ENCODE peak calls at places on chromosomes 6 and 20, in eight cellular contexts. R is IMR-90; A is GM23248; P is CD8-positive, alpha-beta memory T cell; I is ovary; S is transverse colon; H is GM12878; L is upper lobe of right lung. C is an unnamed sample.

GRCh38 chr20:24694727-24695528 is 225.5 kb downstream of the SYNDIG1 start:
- DNase-seq in P (no peak), R (no peak), A (peak), H (no peak), S (no peak), I (peak), L (peak), C (no peak)

GRCh38 chr20:48502758-48503157 is 325.0 kb downstream of the PREX1 start:
- DNase-seq in P (no peak), R (no peak), A (no peak), H (no peak), L (no peak), S (no peak), I (no peak), C (no peak)

GRCh38 chr20:15362849-15363248 is 1025.4 kb upstream of the FLRT3 start:
- DNase-seq in R (no peak), P (no peak), S (no peak), A (no peak), H (no peak), I (no peak), L (no peak), C (no peak)

GRCh38 chr20:1130058-1130694 is 11.8 kb downstream of the PSMF1 start:
- DNase-seq in H (no peak), L (no peak), A (no peak), P (no peak), R (no peak), I (no peak), S (no peak), C (no peak)

GRCh38 chr6:146915671-146916127 is 288.5 kb upstream of the STXBP5 start:
- DNase-seq in H (no peak), L (no peak), S (no peak), R (peak), A (peak), P (no peak), I (no peak), C (peak)

GRCh38 chr6:37576336-37576737 is 76.6 kb upstream of the CCDC167 start:
- DNase-seq in L (no peak), P (no peak), A (peak), S (no peak), I (no peak), H (no peak), R (peak), C (peak)

GRCh38 chr6:45555981-45556771 is 178.4 kb upstream of the SUPT3H start:
- DNase-seq in I (peak), R (peak), L (no peak), H (no peak), P (no peak), A (peak), S (no peak), C (no peak)

GRCh38 chr20:18405826-18406225 is 61.0 kb downstream of the DZANK1 start:
- DNase-seq in H (no peak), S (no peak), R (no peak), L (no peak), P (no peak), I (no peak), A (no peak), C (no peak)

GRCh38 chr6:73655341-73655917 is 1.6 kb upstream of the SLC17A5 start:
- DNase-seq in H (no peak), A (peak), P (no peak), R (no peak), S (no peak), I (no peak), L (no peak), C (no peak)

GRCh38 chr6:25314776-25315175 is 35.6 kb downstream of the CARMIL1 start:
- DNase-seq in S (no peak), I (no peak), R (no peak), H (no peak), A (no peak), L (no peak), P (no peak), C (no peak)

GRCh38 chr20:20452254-20452676 is 84.4 kb downstream of the INSM1 start:
- DNase-seq in S (peak), R (peak), I (peak), P (peak), L (peak), A (peak), H (peak), C (peak)

GRCh38 chr20:43137160-43137559 is 52.5 kb downstream of the PTPRT start:
- DNase-seq in A (no peak), H (no peak), S (no peak), P (no peak), L (no peak), R (no peak), I (no peak), C (no peak)

GRCh38 chr6:168516941-168517741 is 76.2 kb downstream of the SMOC2 start:
- DNase-seq in A (no peak), R (no peak), H (no peak), S (no peak), I (no peak), P (no peak), L (no peak), C (no peak)

GRCh38 chr6:100173211-100173610 is 179.2 kb upstream of the MCHR2 start:
- DNase-seq in I (no peak), L (no peak), A (no peak), R (no peak), P (no peak), S (no peak), H (no peak), C (no peak)

GRCh38 chr6:21922086-21922485 is 328.5 kb downstream of the SOX4 start:
- DNase-seq in S (no peak), L (no peak), P (no peak), H (no peak), I (no peak), R (peak), A (peak), C (no peak)

GRCh38 chr6:16239090-16239797 is 857 bp downstream of the GMPR start:
- DNase-seq in P (no peak), R (peak), A (peak), L (peak), I (peak), S (peak), H (no peak), C (peak)

GRCh38 chr20:48668451-48668946 is 159.3 kb downstream of the PREX1 start:
- DNase-seq in R (no peak), I (peak), S (no peak), P (no peak), A (no peak), H (no peak), L (no peak), C (peak)

GRCh38 chr6:15148356-15149058 is 97.4 kb upstream of the JARID2 start:
- DNase-seq in P (no peak), S (no peak), I (no peak), H (no peak), L (no peak), R (peak), A (peak), C (peak)

GRCh38 chr6:149231786-149232185 is 85.7 kb upstream of the TAB2 start:
- DNase-seq in P (no peak), A (no peak), I (peak), R (peak), L (no peak), H (no peak), S (no peak), C (no peak)

GRCh38 chr6:130178692-130179091 is 44.1 kb downstream of the SAMD3 start:
- DNase-seq in P (no peak), R (peak), A (peak), L (no peak), I (no peak), H (no peak), S (no peak), C (no peak)

GRCh38 chr6:19289408-19289967 is 547.7 kb upstream of the ID4 start:
- DNase-seq in S (no peak), L (no peak), P (no peak), I (no peak), R (no peak), H (no peak), A (no peak), C (no peak)

GRCh38 chr6:32825966-32826365 is 9.2 kb upstream of the HLA-DOB start:
- DNase-seq in I (no peak), H (no peak), P (no peak), S (no peak), A (peak), L (no peak), R (peak), C (no peak)

GRCh38 chr6:53361549-53362031 is 12.8 kb upstream of the ELOVL5 start:
- DNase-seq in H (peak), A (peak), I (no peak), R (peak), P (peak), L (peak), S (no peak), C (no peak)

GRCh38 chr6:46949662-46950280 is 28.0 kb upstream of the ADGRF5 start:
- DNase-seq in P (no peak), H (no peak), R (no peak), S (peak), I (no peak), L (peak), A (no peak), C (no peak)

GRCh38 chr6:53437557-53438202 is 88.9 kb upstream of the ELOVL5 start:
- DNase-seq in I (no peak), S (no peak), R (peak), A (peak), P (peak), H (peak), L (no peak), C (peak)

GRCh38 chr6:32627831-32628230 is 9.4 kb upstream of the HLA-DQA1 start:
- DNase-seq in H (peak), S (peak), L (peak), P (peak), I (no peak), R (peak), A (no peak), C (no peak)

GRCh38 chr6:18151801-18152200 is 3.1 kb downstream of the TPMT start:
- DNase-seq in P (no peak), H (no peak), A (no peak), L (no peak), R (no peak), I (no peak), S (no peak), C (no peak)

GRCh38 chr20:4682682-4683081 is 39.0 kb upstream of the PRND start:
- DNase-seq in R (no peak), A (no peak), L (no peak), I (no peak), P (no peak), H (no peak), S (no peak), C (no peak)

GRCh38 chr20:4683261-4683660 is 38.4 kb upstream of the PRND start:
- DNase-seq in L (no peak), H (no peak), A (no peak), S (no peak), I (no peak), R (no peak), P (no peak), C (no peak)

GRCh38 chr20:4685923-4686221 is 35.8 kb upstream of the PRND start:
- DNase-seq in P (no peak), S (no peak), L (no peak), A (no peak), R (no peak), H (no peak), I (no peak), C (no peak)

GRCh38 chr20:4681971-4682370 is 39.7 kb upstream of the PRND start:
- DNase-seq in S (no peak), H (no peak), A (peak), P (no peak), L (no peak), I (no peak), R (peak), C (no peak)

DNA sequence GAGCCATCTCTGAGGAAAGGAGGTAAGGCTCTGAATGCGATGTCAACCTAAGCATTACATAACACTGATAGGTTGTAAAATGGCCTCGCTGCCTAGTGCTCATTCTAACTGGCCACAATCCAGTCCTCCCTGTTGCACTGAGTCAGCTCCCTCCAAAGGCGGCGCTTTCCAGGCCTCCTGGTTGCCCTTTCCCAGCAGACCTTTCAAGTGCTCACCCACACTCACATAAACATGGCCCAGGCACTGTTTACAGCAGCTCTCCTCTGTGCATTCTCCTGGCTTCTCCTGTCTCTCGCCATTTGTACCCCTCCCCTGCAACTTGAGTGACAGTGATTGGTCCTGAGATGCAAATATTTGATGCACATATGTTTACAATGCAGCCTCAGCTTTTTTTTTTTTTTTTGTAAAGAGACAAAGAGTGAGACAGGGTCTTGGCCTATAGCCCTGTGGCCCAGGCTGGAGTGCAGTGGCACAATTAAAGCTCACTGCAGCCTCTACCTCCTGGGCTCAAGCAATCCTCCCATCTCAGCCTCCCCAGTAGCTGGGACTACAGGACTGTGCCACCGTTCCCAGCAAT is 36.8 kb upstream of the PRND start:
- DNase-seq in L (no peak), S (no peak), P (no peak), I (no peak), R (peak), A (peak), H (no peak), C (no peak)
- H3K27ac ChIP-seq in L (no peak), S (peak), P (no peak), I (peak), R (no peak), A (peak), H (no peak), C (no peak)

GRCh38 chr20:60484316-60484715 is 526.1 kb downstream of the CDH26 start:
- DNase-seq in A (no peak), P (no peak), H (no peak), L (no peak), S (no peak), R (no peak), I (no peak), C (no peak)
- H3K4me3 ChIP-seq in A (no peak), P (no peak), H (no peak), L (no peak), S (no peak), R (no peak), I (no peak), C (no peak)

DNA sequence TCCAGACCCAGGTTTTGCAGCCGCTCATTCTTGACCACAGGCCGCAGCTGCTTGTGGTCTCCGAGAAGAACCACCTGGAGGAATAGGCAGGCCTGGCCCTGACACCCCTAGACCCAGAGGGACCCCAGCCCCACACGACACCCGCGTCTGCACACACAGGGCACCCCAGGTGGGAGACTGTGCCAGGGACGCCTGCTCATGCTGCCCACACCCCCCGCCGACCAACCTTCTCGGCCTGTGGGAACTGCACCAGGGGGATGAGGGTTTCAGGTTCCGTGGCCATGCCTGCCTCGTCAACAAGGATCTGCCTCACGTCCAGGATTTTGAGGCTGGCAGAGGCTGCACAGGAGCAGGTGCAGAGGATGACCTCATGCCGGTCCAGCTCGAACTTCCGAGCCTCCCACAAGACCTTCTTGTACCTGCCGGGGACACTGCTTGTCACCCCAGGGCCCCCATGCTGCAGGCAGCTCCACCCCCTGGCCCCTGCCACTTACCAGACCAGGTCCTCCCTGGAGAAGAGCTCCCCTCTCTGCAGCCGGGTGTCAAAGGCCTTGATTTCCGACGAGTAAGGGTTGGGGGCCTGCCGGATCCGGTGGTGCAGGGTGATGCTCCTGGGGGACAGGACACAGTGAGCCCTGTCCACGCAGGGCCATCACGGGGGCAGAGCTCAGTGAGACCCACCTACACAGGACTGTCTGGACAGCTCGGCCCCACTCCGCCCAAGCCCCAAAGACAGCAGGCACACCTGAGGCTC is 7.1 kb downstream of the FNDC11 start:
- DNase-seq in A (no peak), I (no peak), P (no peak), R (no peak), L (no peak), H (no peak), S (no peak), C (no peak)
- H3K27ac ChIP-seq in A (no peak), I (no peak), P (no peak), R (no peak), L (no peak), H (no peak), S (no peak), C (no peak)

GRCh38 chr6:76683985-76684384 is 611.5 kb upstream of the IMPG1 start:
- DNase-seq in I (no peak), S (no peak), H (no peak), L (no peak), P (no peak), A (no peak), R (no peak), C (no peak)
- H3K4me3 ChIP-seq in I (no peak), S (no peak), H (no peak), L (no peak), P (no peak), A (no peak), R (no peak), C (no peak)

GRCh38 chr6:93786474-93787330 is 367.3 kb upstream of the EPHA7 start:
- DNase-seq in P (no peak), A (no peak), H (no peak), S (no peak), L (no peak), R (no peak), I (no peak), C (peak)

GRCh38 chr6:93779086-93779858 is 359.9 kb upstream of the EPHA7 start:
- DNase-seq in I (peak), H (no peak), L (no peak), R (no peak), S (no peak), A (no peak), P (no peak), C (peak)

GRCh38 chr6:93789532-93789931 is 370.2 kb upstream of the EPHA7 start:
- DNase-seq in L (no peak), A (no peak), H (no peak), I (no peak), S (no peak), P (no peak), R (no peak), C (no peak)

GRCh38 chr6:93787841-93788240 is 368.5 kb upstream of the EPHA7 start:
- DNase-seq in L (no peak), A (peak), P (no peak), H (no peak), I (no peak), R (no peak), S (no peak), C (no peak)

DNA sequence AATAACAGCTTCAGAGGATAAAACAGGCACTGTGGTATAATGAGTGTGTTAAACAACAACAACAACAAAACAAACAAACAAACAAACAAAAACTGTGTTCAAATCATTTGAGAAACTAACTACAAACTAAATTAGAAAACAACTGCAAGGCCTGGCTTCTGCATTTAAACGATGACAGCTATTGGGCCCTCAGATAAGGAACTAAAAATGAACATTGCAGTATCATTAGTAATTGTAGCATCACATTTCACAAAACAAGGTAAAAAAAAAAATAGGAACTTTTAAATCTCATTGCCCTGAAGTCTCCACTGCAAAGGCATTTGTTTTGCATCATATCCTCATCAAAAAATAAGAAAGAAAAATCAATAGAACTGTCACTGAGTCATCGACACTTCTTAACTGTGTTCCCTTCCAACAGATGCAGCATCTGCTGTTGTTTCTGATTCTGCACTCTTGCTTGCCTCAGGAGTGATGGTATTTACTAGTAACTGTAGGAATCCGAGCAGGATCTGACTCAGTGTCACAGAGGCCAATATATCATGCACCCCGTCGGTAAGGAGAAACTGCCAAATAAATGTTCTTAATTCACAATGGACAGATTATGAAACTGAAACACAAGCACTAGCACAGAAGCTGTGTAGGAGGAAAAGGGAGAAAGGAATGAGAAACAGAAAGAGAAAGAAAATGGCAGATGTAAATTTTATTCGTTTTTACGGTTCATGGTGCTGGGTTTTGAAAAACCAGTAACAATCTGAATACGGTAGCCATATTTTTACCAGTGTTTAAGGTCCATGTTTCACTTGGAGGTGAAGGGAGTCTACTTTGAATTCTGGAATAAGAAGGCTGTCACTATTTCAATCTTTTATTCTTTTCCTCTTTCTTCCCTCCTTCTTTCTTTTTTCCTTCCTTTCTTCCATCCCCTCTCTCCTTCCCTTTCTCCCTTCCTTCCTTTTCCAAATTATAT is 365.7 kb upstream of the EPHA7 start:
- DNase-seq in P (no peak), R (no peak), A (peak), I (no peak), S (no peak), H (no peak), L (no peak), C (peak)
- H3K27ac ChIP-seq in P (no peak), R (no peak), A (peak), I (peak), S (no peak), H (no peak), L (no peak), C (peak)

DNA sequence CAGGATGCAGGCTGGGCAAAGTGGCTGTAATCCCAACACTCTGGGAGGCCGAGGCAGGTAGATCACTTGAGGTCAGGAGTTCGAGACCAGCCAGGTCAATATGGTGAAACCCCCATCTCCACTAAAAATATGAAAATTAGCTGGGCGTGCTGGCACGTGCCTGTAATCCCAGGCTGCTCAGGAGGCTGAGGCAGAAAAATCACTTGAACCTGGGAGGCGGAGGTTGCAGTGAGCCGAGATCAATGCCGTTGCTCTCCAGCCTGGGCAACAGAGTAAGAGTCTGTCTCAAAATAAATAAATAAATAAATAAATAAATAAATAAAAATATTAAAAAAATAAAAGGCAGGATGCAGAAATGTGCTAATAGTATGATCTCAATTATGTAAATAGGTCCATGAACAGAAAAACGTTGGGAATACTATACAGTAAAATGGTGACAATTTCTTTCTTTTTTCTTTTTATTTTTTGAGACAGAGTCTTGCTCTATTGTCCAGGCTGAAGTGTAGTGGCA is 8.4 kb upstream of the CBFA2T2 start:
- DNase-seq in A (no peak), S (no peak), L (no peak), R (no peak), H (no peak), P (no peak), I (no peak), C (no peak)
- H3K4me3 ChIP-seq in A (no peak), S (no peak), L (no peak), R (no peak), H (no peak), P (no peak), I (no peak), C (no peak)